ENCODE peak calls at places on chromosome 2, in eight cellular contexts. P is stimulated activated CD4-positive, alpha-beta T cell treated with anti-CD3 and anti-CD28 coated beads, TNF-alpha, amount 100 ng/mL, for 1 hour; E is HFFc6; X is ecto neural progenitor cell; T is ureter; Z is natural killer cell; H is activated CD8-positive, alpha-beta memory T cell treated with anti-CD3 and anti-CD28 coated beads for 48 hours; V is posterior cingulate gyrus. B is an unnamed sample.

GRCh38 chr2:190964170-190964795 is 49.7 kb downstream of the STAT1 start:
- DNase-seq in P (no peak), E (no peak), X (no peak), T (no peak), Z (no peak), H (no peak), V (no peak), B (no peak)

GRCh38 chr2:240310645-240311044 is 124.8 kb upstream of the GPC1 start:
- DNase-seq in P (no peak), E (no peak), X (peak; percentile 37), T (no peak), Z (peak; percentile 11), H (no peak), V (peak; percentile 13), B (no peak)

GRCh38 chr2:230827774-230828271 is 36.9 kb upstream of the ITM2C start:
- DNase-seq in P (no peak), E (no peak), X (no peak), T (no peak), Z (no peak), H (no peak), V (no peak), B (no peak)

GRCh38 chr2:200787351-200788128 is 24.2 kb upstream of the BZW1 start:
- DNase-seq in P (no peak), E (peak; percentile 90), X (no peak), T (no peak), Z (no peak), H (no peak), V (no peak), B (peak; percentile 51)

GRCh38 chr2:13696601-13697000 is 935.9 kb upstream of the LRATD1 start:
- DNase-seq in P (no peak), E (no peak), X (no peak), T (no peak), Z (no peak), H (no peak), V (no peak), B (no peak)

GRCh38 chr2:96914332-96914731 is 44.5 kb upstream of the SEMA4C start:
- DNase-seq in P (no peak), E (no peak), X (no peak), T (no peak), Z (no peak), H (no peak), V (no peak), B (peak; percentile 25)

GRCh38 chr2:156687715-156688114 is 251.5 kb downstream of the GPD2 start:
- DNase-seq in P (no peak), E (no peak), X (no peak), T (no peak), Z (no peak), H (no peak), V (no peak), B (no peak)

GRCh38 chr2:157692768-157693167 is 64.1 kb upstream of the ACVR1C start:
- DNase-seq in P (no peak), E (peak; percentile 91), X (no peak), T (no peak), Z (no peak), H (no peak), V (no peak), B (peak; percentile 91)

GRCh38 chr2:151632993-151633592 is 101.2 kb downstream of the NEB start:
- DNase-seq in P (no peak), E (no peak), X (no peak), T (no peak), Z (no peak), H (no peak), V (no peak), B (peak; percentile 19)